ENCODE peak calls at places on chromosomes 11 and 22, in six cellular contexts. O is H9, C is fibroblast of lung, D is HCT116, Z is K562, T is astrocyte. J is an unnamed sample.

GRCh38 chr22:47168441-47168840 is 406.0 kb downstream of the TBC1D22A start:
- DNase-seq in T (no peak), Z (no peak), O (no peak), D (no peak), C (no peak), J (peak)

GRCh38 chr11:70126494-70126893 is 48.4 kb downstream of the ANO1 start:
- DNase-seq in T (no peak), O (no peak), D (no peak), C (no peak), Z (no peak), J (peak)

GRCh38 chr11:3159296-3160190 is 5.6 kb downstream of the OSBPL5 start:
- DNase-seq in Z (no peak), T (no peak), O (no peak), D (no peak), C (no peak), J (peak)

GRCh38 chr11:40537734-40538133 is 921.7 kb downstream of the LRRC4C start:
- DNase-seq in T (no peak), O (no peak), Z (no peak), C (no peak), D (no peak), J (no peak)

GRCh38 chr11:111525456-111525855 is 10.9 kb downstream of the HOATZ start:
- DNase-seq in T (no peak), C (no peak), Z (no peak), D (no peak), O (no peak), J (no peak)

GRCh38 chr11:47003180-47003877 is 66.8 kb downstream of the CSTPP1 start:
- DNase-seq in Z (peak), D (no peak), T (no peak), O (no peak), C (no peak), J (no peak)

GRCh38 chr11:73784080-73784634 is 3.5 kb upstream of the MRPL48 start:
- DNase-seq in O (peak), Z (peak), T (no peak), C (no peak), D (peak), J (no peak)

GRCh38 chr22:47071812-47072641 is 309.6 kb downstream of the TBC1D22A start:
- DNase-seq in D (no peak), C (no peak), T (no peak), O (peak), Z (no peak), J (no peak)

GRCh38 chr11:94897330-94897768 is 76.0 kb downstream of the CWC15 start:
- DNase-seq in Z (peak), D (peak), O (peak), C (peak), T (peak), J (no peak)

DNA sequence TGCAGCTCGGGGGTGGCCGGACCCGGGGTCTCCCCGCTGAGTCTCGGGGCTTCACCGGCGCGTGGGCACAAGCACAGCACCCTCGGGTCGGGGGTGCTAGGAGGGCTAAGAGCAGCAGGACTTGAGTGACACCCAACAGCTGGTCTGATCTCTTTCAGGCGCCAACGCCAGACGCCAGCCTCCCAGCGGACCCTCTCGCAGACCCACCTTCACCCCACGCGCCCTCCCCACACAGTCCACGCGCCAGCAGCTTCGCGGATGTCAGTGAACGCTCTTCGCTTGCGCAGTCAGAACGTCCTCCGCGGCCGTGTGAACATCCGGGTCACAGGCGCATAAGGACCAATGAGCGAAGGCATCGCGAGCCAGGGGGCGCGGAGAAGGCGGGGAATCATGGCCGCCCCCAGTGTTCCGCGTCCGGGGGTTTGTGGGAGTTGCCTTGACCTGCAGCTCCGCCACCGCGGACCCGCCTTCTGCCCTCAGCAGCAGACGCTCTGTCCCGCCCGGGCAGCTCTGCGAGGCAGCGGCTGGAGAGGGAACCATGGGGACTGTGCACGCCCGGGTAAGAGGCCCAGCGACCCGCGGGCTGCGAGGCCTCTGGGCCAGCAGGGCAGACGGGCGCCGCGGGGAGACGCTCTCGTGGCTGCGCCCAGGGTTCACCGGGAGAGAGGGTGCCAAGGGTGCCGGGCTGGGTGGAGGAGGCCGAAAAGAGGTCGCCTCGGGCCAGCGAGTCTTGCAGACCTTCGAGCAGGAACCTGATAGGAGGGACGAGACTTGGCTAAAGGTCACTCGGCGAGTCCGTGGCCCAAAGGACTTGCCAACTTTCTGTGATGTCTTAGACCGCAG is at the start of gene SAMM50:
- DNase-seq in C (peak), D (peak), T (peak), Z (peak), O (peak), J (peak)
- TF ChIP-seq CTCF in C (no peak), D (no peak), T (no peak), Z (no peak), O (no peak), J (no peak)

GRCh38 chr11:64888406-64888757 is 10.0 kb upstream of the EHD1 start:
- DNase-seq in T (no peak), C (no peak), Z (no peak), O (no peak), D (no peak), J (no peak)
- H2AFZ ChIP-seq in T (peak), C (peak), Z (peak), O (no peak), D (peak), J (peak)

DNA sequence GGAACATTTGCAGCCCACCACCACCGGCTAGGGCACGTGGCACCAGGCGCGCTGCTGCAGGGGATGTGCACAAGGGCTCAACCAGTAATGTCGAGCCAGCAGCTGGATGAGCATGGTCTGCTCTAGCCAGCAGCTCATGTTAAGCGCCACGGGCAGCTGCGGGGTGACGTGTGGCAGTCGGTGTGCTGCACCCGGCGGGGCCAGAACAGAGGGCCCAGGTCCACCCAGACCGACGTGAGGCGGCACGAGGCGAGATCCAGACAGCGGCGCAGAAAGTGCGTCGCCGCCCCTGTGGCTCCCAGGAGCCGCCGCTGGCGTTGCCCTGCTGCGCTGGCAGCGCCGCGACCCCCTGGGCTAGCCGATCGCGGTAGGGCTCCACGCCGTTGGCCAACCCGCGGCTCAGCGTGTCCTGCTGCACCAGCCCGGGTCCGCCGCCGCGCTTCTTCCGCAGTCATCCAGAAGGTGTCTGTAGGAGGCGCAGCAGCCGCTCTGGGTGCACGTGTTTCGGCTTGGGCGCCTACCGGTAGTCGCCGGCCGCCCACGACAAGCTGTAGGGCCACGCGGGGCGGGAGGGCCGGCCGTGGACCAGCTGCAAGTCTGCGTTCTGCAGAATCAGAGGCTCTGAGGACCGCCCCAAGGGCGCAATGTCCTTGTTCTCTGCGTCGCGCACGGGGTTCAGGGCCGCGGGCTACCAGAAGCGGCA is 4.6 kb upstream of the GALR3 start:
- DNase-seq in Z (no peak), D (no peak), T (peak), C (peak), O (peak), J (peak)
- TF ChIP-seq CTCF in Z (no peak), D (no peak), T (no peak), C (peak), O (peak), J (peak)

GRCh38 chr11:17611049-17611448 is 64.0 kb downstream of the OTOG start:
- DNase-seq in D (no peak), T (no peak), O (no peak), Z (no peak), C (no peak), J (peak)
- H2AFZ ChIP-seq in D (no peak), T (no peak), O (no peak), Z (no peak), C (no peak), J (no peak)

GRCh38 chr11:88341852-88342251 is 4.3 kb upstream of the CTSC start:
- DNase-seq in Z (peak), C (no peak), T (no peak), D (no peak), O (peak), J (no peak)
- TF ChIP-seq CTCF in Z (peak), C (no peak), T (no peak), D (no peak), O (peak), J (no peak)

GRCh38 chr11:17276236-17277023 is at the start of gene NUCB2:
- DNase-seq in O (peak), Z (peak), D (peak), T (peak), C (peak), J (peak)

GRCh38 chr11:17275376-17276235 is 933 bp upstream of the NUCB2 start:
- DNase-seq in T (no peak), Z (no peak), O (no peak), C (no peak), D (no peak), J (no peak)

GRCh38 chr11:17273668-17274321 is 2.7 kb upstream of the NUCB2 start:
- DNase-seq in C (no peak), T (no peak), O (peak), Z (no peak), D (no peak), J (no peak)

GRCh38 chr11:17277024-17277584 is 565 bp downstream of the NUCB2 start:
- DNase-seq in T (peak), O (no peak), Z (no peak), D (no peak), C (peak), J (peak)

GRCh38 chr11:17272823-17273222 is 3.7 kb upstream of the NUCB2 start:
- DNase-seq in O (no peak), T (no peak), Z (no peak), D (no peak), C (no peak), J (peak)
- H2AFZ ChIP-seq in O (no peak), T (no peak), Z (no peak), D (peak), C (peak), J (no peak)

DNA sequence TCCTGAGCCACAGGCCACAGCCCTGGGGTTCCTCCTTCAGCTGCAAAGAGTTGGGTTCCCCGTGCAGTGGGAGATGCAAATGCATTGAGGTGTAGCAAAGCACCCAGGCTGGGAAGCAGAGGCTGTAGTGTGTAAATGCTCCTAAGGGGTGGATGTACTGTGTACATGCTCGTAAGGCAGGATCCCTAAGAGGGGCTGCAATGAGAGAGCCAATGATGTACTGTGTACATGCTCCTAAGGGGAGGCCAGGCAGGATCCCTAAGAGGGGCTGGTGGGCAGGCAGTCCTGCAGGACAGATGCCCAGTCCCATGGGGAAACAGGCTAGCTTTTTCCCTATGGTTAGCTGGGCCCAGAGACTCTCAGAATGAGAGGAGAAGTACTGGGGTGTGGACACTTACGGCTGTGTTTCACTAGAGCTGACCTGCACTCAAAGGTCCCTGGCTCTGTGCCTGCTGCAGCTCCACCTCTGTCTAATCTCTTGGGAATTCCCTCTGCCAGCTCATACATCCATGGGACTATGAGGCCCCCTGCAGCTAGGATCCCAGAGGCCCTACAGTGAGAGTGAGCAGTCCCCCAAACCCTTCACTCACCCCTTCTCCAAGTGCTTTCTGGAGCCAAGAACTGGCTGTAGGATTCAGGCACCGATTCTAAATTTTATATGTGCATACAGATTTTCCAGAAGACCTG is 261.9 kb upstream of the LUZP2 start:
- DNase-seq in O (no peak), C (peak), D (no peak), T (peak), Z (no peak), J (no peak)
- TF ChIP-seq CTCF in O (no peak), C (no peak), D (no peak), T (no peak), Z (no peak), J (no peak)

J was measured in osteoblast.